ENCODE peak calls at places on chromosomes 1 and 21, in seven cellular contexts. One of them, this sample, is unnamed.

GRCh38 chr1:56868761-56869160 is 14.2 kb downstream of the C8A start:
- DNase-seq in neural progenitor cell: no peak
- DNase-seq in endothelial cell: no peak
- DNase-seq in fibroblast of the aortic adventitia: peak
- DNase-seq in suprapubic skin: no peak
- DNase-seq in fibroblast of mammary gland: peak
- DNase-seq in H9: no peak
- DNase-seq in this sample: no peak

GRCh38 chr1:39733161-39733560 is 5.5 kb upstream of the PPIE start:
- DNase-seq in H9: no peak
- DNase-seq in neural progenitor cell: no peak
- DNase-seq in endothelial cell: no peak
- DNase-seq in fibroblast of the aortic adventitia: no peak
- DNase-seq in fibroblast of mammary gland: no peak
- DNase-seq in suprapubic skin: no peak
- DNase-seq in this sample: no peak

GRCh38 chr1:147050654-147051053 is 112.5 kb downstream of the NBPF12 start:
- DNase-seq in neural progenitor cell: no peak
- DNase-seq in fibroblast of the aortic adventitia: no peak
- DNase-seq in fibroblast of mammary gland: no peak
- DNase-seq in endothelial cell: no peak
- DNase-seq in H9: no peak
- DNase-seq in suprapubic skin: no peak
- DNase-seq in this sample: no peak

GRCh38 chr1:85135456-85135798 is 65.4 kb downstream of the SYDE2 start:
- DNase-seq in H9: no peak
- DNase-seq in fibroblast of the aortic adventitia: no peak
- DNase-seq in suprapubic skin: no peak
- DNase-seq in endothelial cell: no peak
- DNase-seq in neural progenitor cell: no peak
- DNase-seq in fibroblast of mammary gland: no peak
- DNase-seq in this sample: no peak

GRCh38 chr21:43731891-43732711 is 13.2 kb downstream of the PDXK start:
- DNase-seq in neural progenitor cell: no peak
- DNase-seq in H9: no peak
- DNase-seq in endothelial cell: no peak
- DNase-seq in fibroblast of mammary gland: peak
- DNase-seq in suprapubic skin: peak
- DNase-seq in fibroblast of the aortic adventitia: peak
- DNase-seq in this sample: no peak

GRCh38 chr1:99292946-99293345 is 28.7 kb downstream of the PLPPR4 start:
- DNase-seq in endothelial cell: no peak
- DNase-seq in fibroblast of the aortic adventitia: no peak
- DNase-seq in fibroblast of mammary gland: no peak
- DNase-seq in suprapubic skin: no peak
- DNase-seq in neural progenitor cell: no peak
- DNase-seq in H9: no peak
- DNase-seq in this sample: no peak

GRCh38 chr21:42539342-42539741 is 25.7 kb downstream of the SLC37A1 start:
- DNase-seq in endothelial cell: no peak
- DNase-seq in suprapubic skin: peak
- DNase-seq in fibroblast of mammary gland: no peak
- DNase-seq in neural progenitor cell: no peak
- DNase-seq in H9: no peak
- DNase-seq in fibroblast of the aortic adventitia: no peak
- DNase-seq in this sample: no peak

GRCh38 chr1:158998781-158999161 is 10.9 kb upstream of the IFI16 start:
- DNase-seq in endothelial cell: peak
- DNase-seq in fibroblast of mammary gland: peak
- DNase-seq in fibroblast of the aortic adventitia: peak
- DNase-seq in suprapubic skin: no peak
- DNase-seq in neural progenitor cell: peak
- DNase-seq in H9: no peak
- DNase-seq in this sample: no peak

GRCh38 chr1:21351898-21352297 is 61.6 kb upstream of the ECE1 start:
- DNase-seq in fibroblast of mammary gland: no peak
- DNase-seq in H9: no peak
- DNase-seq in endothelial cell: no peak
- DNase-seq in suprapubic skin: no peak
- DNase-seq in neural progenitor cell: no peak
- DNase-seq in fibroblast of the aortic adventitia: no peak
- DNase-seq in this sample: no peak

GRCh38 chr1:29991025-29991424 is 732.4 kb downstream of the MATN1 start:
- DNase-seq in fibroblast of mammary gland: no peak
- DNase-seq in H9: peak
- DNase-seq in fibroblast of the aortic adventitia: no peak
- DNase-seq in endothelial cell: no peak
- DNase-seq in suprapubic skin: no peak
- DNase-seq in neural progenitor cell: peak
- DNase-seq in this sample: peak

GRCh38 chr1:29033829-29034466 is 89.8 kb downstream of the TMEM200B start:
- DNase-seq in suprapubic skin: no peak
- DNase-seq in neural progenitor cell: peak
- DNase-seq in H9: no peak
- DNase-seq in endothelial cell: no peak
- DNase-seq in fibroblast of mammary gland: peak
- DNase-seq in fibroblast of the aortic adventitia: peak
- DNase-seq in this sample: no peak

GRCh38 chr1:17189632-17190525 is 15.0 kb upstream of the PADI1 start:
- DNase-seq in neural progenitor cell: no peak
- DNase-seq in suprapubic skin: no peak
- DNase-seq in fibroblast of mammary gland: peak
- DNase-seq in fibroblast of the aortic adventitia: peak
- DNase-seq in endothelial cell: no peak
- DNase-seq in H9: no peak
- DNase-seq in this sample: peak
- TF ChIP-seq CTCF in neural progenitor cell: no peak
- TF ChIP-seq CTCF in suprapubic skin: no peak
- TF ChIP-seq CTCF in fibroblast of mammary gland: no peak
- TF ChIP-seq CTCF in fibroblast of the aortic adventitia: no peak
- TF ChIP-seq CTCF in endothelial cell: no peak
- TF ChIP-seq CTCF in H9: no peak
- TF ChIP-seq CTCF in this sample: no peak

DNA sequence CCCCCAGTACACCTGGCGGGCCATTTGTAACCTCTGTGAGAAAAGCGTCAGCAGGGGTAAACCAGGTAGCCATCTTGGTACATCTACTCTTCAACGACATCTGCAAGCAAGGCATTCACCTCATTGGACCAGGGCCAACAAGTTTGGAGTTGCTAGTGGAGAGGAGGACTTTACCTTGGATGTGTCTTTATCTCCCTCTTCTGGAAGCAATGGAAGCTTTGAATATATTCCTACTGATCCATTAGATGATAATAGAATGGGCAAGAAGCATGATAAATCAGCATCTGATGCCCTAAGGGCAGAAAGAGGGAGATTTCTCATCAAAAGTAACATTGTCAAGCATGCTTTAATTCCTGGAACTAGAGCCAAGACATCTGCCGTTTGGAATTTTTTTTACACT is 2.5 kb downstream of the ZBED6 start:
- DNase-seq in fibroblast of the aortic adventitia: no peak
- DNase-seq in endothelial cell: no peak
- DNase-seq in neural progenitor cell: no peak
- DNase-seq in H9: no peak
- DNase-seq in fibroblast of mammary gland: no peak
- DNase-seq in suprapubic skin: no peak
- DNase-seq in this sample: no peak
- TF ChIP-seq CTCF in fibroblast of the aortic adventitia: no peak
- TF ChIP-seq CTCF in endothelial cell: no peak
- TF ChIP-seq CTCF in neural progenitor cell: no peak
- TF ChIP-seq CTCF in H9: no peak
- TF ChIP-seq CTCF in fibroblast of mammary gland: no peak
- TF ChIP-seq CTCF in suprapubic skin: peak
- TF ChIP-seq CTCF in this sample: no peak

GRCh38 chr1:72557446-72558049 is 275.2 kb upstream of the NEGR1 start:
- DNase-seq in fibroblast of mammary gland: peak
- DNase-seq in endothelial cell: peak
- DNase-seq in H9: peak
- DNase-seq in suprapubic skin: no peak
- DNase-seq in neural progenitor cell: peak
- DNase-seq in fibroblast of the aortic adventitia: peak
- DNase-seq in this sample: no peak
- TF ChIP-seq CTCF in fibroblast of mammary gland: peak
- TF ChIP-seq CTCF in endothelial cell: no peak
- TF ChIP-seq CTCF in H9: peak
- TF ChIP-seq CTCF in suprapubic skin: no peak
- TF ChIP-seq CTCF in neural progenitor cell: peak
- TF ChIP-seq CTCF in fibroblast of the aortic adventitia: peak
- TF ChIP-seq CTCF in this sample: peak

GRCh38 chr1:240173836-240174235 is 82.2 kb downstream of the FMN2 start:
- DNase-seq in fibroblast of the aortic adventitia: no peak
- DNase-seq in H9: no peak
- DNase-seq in neural progenitor cell: no peak
- DNase-seq in endothelial cell: no peak
- DNase-seq in suprapubic skin: no peak
- DNase-seq in fibroblast of mammary gland: no peak
- DNase-seq in this sample: no peak
- TF ChIP-seq CTCF in fibroblast of the aortic adventitia: no peak
- TF ChIP-seq CTCF in H9: no peak
- TF ChIP-seq CTCF in neural progenitor cell: no peak
- TF ChIP-seq CTCF in endothelial cell: no peak
- TF ChIP-seq CTCF in suprapubic skin: no peak
- TF ChIP-seq CTCF in fibroblast of mammary gland: no peak
- TF ChIP-seq CTCF in this sample: no peak

DNA sequence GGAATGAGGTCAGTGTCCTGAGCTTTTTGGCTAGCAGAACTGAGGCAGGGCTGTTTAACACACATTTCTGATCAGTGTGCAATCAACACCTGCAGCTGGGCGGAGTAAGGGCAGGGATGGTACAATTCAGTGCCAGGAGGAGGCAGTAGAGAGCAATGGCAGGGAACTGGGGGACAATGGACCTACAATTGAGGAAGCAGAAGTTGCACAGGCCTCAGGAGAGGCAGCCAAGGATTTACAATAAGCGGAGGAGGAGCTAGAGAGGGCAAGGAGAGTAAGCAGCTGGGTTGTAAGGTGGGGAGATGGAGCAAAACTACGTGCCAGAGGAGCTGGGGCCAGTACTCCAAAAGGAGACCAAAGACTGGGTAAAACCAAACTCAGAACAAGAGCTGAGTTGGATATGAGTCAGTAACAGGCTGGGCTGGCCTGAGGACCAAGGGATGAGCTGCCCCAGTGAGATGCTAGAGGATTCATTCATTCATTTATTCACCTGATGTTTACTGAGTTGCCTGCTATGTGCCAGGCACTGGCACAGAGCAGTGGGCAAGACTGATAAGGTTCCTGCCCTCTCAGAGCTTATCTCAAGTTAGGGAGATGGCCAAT is 10.4 kb upstream of the GALE start:
- DNase-seq in fibroblast of mammary gland: peak
- DNase-seq in neural progenitor cell: peak
- DNase-seq in fibroblast of the aortic adventitia: peak
- DNase-seq in H9: peak
- DNase-seq in suprapubic skin: no peak
- DNase-seq in endothelial cell: peak
- DNase-seq in this sample: no peak
- TF ChIP-seq CTCF in fibroblast of mammary gland: peak
- TF ChIP-seq CTCF in neural progenitor cell: peak
- TF ChIP-seq CTCF in fibroblast of the aortic adventitia: peak
- TF ChIP-seq CTCF in H9: peak
- TF ChIP-seq CTCF in suprapubic skin: peak
- TF ChIP-seq CTCF in endothelial cell: peak
- TF ChIP-seq CTCF in this sample: peak

DNA sequence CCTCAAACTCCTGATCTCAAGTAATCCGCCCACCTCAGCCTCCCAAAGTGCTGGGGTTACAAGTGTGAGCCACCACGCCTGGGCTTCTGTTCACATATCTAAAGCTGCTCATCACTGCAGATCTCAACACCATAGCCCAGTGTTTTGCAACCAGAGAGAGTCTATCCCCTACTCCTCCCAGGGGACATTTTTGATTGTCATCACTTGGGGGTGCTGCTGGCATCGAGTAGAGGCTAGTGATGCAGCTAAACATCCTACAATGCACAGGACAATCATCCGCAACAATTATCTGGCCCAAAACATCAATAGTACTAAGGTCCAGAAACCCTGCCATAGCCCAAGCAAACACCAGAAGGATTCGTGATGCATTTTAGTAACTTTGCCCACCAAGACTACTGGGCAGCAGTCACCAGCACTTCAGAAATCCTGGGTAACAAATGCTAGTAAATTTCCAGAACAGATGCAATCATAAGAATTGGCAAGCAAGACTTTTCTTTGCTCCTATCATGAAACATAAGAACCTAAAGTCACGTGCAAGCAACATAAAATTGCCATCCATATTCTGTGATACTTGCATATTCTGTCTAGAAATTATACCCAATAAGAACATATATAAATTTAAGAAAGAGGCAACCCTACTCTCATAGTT is 159.2 kb downstream of the APP start:
- DNase-seq in fibroblast of mammary gland: no peak
- DNase-seq in H9: no peak
- DNase-seq in endothelial cell: no peak
- DNase-seq in suprapubic skin: no peak
- DNase-seq in neural progenitor cell: no peak
- DNase-seq in fibroblast of the aortic adventitia: no peak
- DNase-seq in this sample: no peak
- TF ChIP-seq CTCF in fibroblast of mammary gland: no peak
- TF ChIP-seq CTCF in H9: no peak
- TF ChIP-seq CTCF in endothelial cell: no peak
- TF ChIP-seq CTCF in suprapubic skin: no peak
- TF ChIP-seq CTCF in neural progenitor cell: no peak
- TF ChIP-seq CTCF in fibroblast of the aortic adventitia: no peak
- TF ChIP-seq CTCF in this sample: no peak

DNA sequence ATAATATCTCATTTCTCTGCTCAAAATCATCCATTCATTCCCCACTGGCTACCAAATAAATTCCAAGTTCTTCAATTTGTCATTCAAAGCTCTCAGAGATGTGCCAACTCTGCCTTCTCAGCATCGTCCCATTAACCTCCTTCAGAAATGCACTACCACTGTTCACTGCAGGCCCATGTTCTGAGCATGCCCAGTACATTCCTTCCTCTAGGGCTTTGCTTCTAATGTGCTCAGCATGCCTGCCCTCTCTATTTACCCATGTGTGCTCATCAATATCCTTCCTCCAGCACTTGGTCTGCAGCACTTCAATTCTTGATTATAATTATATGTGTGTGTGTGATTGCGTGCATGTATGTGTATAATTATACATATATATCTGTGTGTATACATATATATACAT is 36.1 kb upstream of the RGS8 start:
- DNase-seq in suprapubic skin: no peak
- DNase-seq in neural progenitor cell: peak
- DNase-seq in fibroblast of mammary gland: peak
- DNase-seq in fibroblast of the aortic adventitia: peak
- DNase-seq in endothelial cell: peak
- DNase-seq in H9: no peak
- DNase-seq in this sample: no peak
- TF ChIP-seq CTCF in suprapubic skin: peak
- TF ChIP-seq CTCF in neural progenitor cell: peak
- TF ChIP-seq CTCF in fibroblast of mammary gland: peak
- TF ChIP-seq CTCF in fibroblast of the aortic adventitia: peak
- TF ChIP-seq CTCF in endothelial cell: peak
- TF ChIP-seq CTCF in H9: peak
- TF ChIP-seq CTCF in this sample: peak

This sample was measured in osteocyte.